ENCODE peak calls at places on chromosome 19, in five cellular contexts. One of them, this sample, is unnamed.
A peak's percentile ranks its signal among the peaks of the same experiment; 100 is the strongest.

GRCh38 chr19:53879145-53880037 is 2.6 kb upstream of the PRKCG start:
- DNase-seq in AG04450: peak; percentile 67
- DNase-seq in HFFc6: peak; percentile 92
- DNase-seq in breast epithelium: peak; percentile 87
- DNase-seq in glutamatergic neuron: peak; percentile 100
- DNase-seq in this sample: peak; percentile 98

GRCh38 chr19:54952591-54953344 is 5.4 kb upstream of the NLRP7 start:
- DNase-seq in AG04450: no peak
- DNase-seq in HFFc6: no peak
- DNase-seq in glutamatergic neuron: no peak
- DNase-seq in breast epithelium: no peak
- DNase-seq in this sample: no peak

GRCh38 chr19:15702590-15702930 is 25.3 kb upstream of the OR10H2 start:
- DNase-seq in AG04450: no peak
- DNase-seq in breast epithelium: peak; percentile 69
- DNase-seq in HFFc6: no peak
- DNase-seq in glutamatergic neuron: no peak
- DNase-seq in this sample: no peak

GRCh38 chr19:1440418-1440801 is 2.2 kb downstream of the RPS15 start:
- DNase-seq in AG04450: no peak
- DNase-seq in breast epithelium: no peak
- DNase-seq in glutamatergic neuron: no peak
- DNase-seq in HFFc6: no peak
- DNase-seq in this sample: no peak

GRCh38 chr19:39132344-39132969 is 6.9 kb downstream of the PAK4 start:
- DNase-seq in HFFc6: no peak
- DNase-seq in AG04450: no peak
- DNase-seq in glutamatergic neuron: no peak
- DNase-seq in breast epithelium: no peak
- DNase-seq in this sample: no peak

GRCh38 chr19:12847159-12848139 is 9.1 kb downstream of the MAST1 start:
- DNase-seq in AG04450: no peak
- DNase-seq in breast epithelium: peak; percentile 85
- DNase-seq in glutamatergic neuron: peak; percentile 97
- DNase-seq in HFFc6: peak; percentile 77
- DNase-seq in this sample: no peak

GRCh38 chr19:7492142-7493055 is 3.6 kb upstream of the PEX11G start:
- DNase-seq in breast epithelium: no peak
- DNase-seq in AG04450: no peak
- DNase-seq in glutamatergic neuron: no peak
- DNase-seq in HFFc6: no peak
- DNase-seq in this sample: no peak

GRCh38 chr19:17164644-17165043 is 50.5 kb upstream of the USE1 start:
- DNase-seq in AG04450: no peak
- DNase-seq in HFFc6: no peak
- DNase-seq in glutamatergic neuron: no peak
- DNase-seq in breast epithelium: no peak
- DNase-seq in this sample: no peak

GRCh38 chr19:750640-751423 is at the start of gene MISP:
- DNase-seq in glutamatergic neuron: no peak
- DNase-seq in HFFc6: no peak
- DNase-seq in AG04450: no peak
- DNase-seq in breast epithelium: no peak
- DNase-seq in this sample: no peak

GRCh38 chr19:33293255-33294057 is 8.9 kb downstream of the CEBPA start:
- DNase-seq in AG04450: peak; percentile 26
- DNase-seq in glutamatergic neuron: no peak
- DNase-seq in HFFc6: peak; percentile 84
- DNase-seq in breast epithelium: no peak
- DNase-seq in this sample: peak; percentile 70

GRCh38 chr19:54464044-54464623 is 556 bp upstream of the LENG9 start:
- DNase-seq in HFFc6: peak; percentile 55
- DNase-seq in glutamatergic neuron: peak; percentile 81
- DNase-seq in breast epithelium: peak; percentile 95
- DNase-seq in AG04450: no peak
- DNase-seq in this sample: peak; percentile 94

GRCh38 chr19:47353307-47353712 is 4.2 kb downstream of the DHX34 start:
- DNase-seq in AG04450: no peak
- DNase-seq in glutamatergic neuron: no peak
- DNase-seq in HFFc6: no peak
- DNase-seq in breast epithelium: no peak
- DNase-seq in this sample: no peak

GRCh38 chr19:30236006-30236405 is 136.2 kb upstream of the ZNF536 start:
- DNase-seq in breast epithelium: no peak
- DNase-seq in glutamatergic neuron: no peak
- DNase-seq in AG04450: no peak
- DNase-seq in HFFc6: no peak
- DNase-seq in this sample: no peak

GRCh38 chr19:38658462-38659306 is 11.2 kb downstream of the ACTN4 start:
- DNase-seq in breast epithelium: no peak
- DNase-seq in glutamatergic neuron: no peak
- DNase-seq in AG04450: peak; percentile 98
- DNase-seq in HFFc6: peak; percentile 100
- DNase-seq in this sample: no peak

GRCh38 chr19:459724-460511 is 915 bp downstream of the SHC2 start:
- DNase-seq in glutamatergic neuron: peak; percentile 92
- DNase-seq in breast epithelium: peak; percentile 73
- DNase-seq in AG04450: no peak
- DNase-seq in HFFc6: no peak
- DNase-seq in this sample: no peak

GRCh38 chr19:38303517-38304351 is at the start of gene C19orf33:
- DNase-seq in breast epithelium: peak; percentile 69
- DNase-seq in glutamatergic neuron: no peak
- DNase-seq in AG04450: no peak
- DNase-seq in HFFc6: no peak
- DNase-seq in this sample: no peak

GRCh38 chr19:14375055-14375581 is 6.1 kb upstream of the ADGRE5 start:
- DNase-seq in HFFc6: no peak
- DNase-seq in AG04450: no peak
- DNase-seq in glutamatergic neuron: no peak
- DNase-seq in breast epithelium: no peak
- DNase-seq in this sample: no peak

GRCh38 chr19:32303193-32303592 is 42.2 kb upstream of the ZNF507 start:
- DNase-seq in glutamatergic neuron: no peak
- DNase-seq in HFFc6: no peak
- DNase-seq in breast epithelium: no peak
- DNase-seq in AG04450: no peak
- DNase-seq in this sample: no peak

DNA sequence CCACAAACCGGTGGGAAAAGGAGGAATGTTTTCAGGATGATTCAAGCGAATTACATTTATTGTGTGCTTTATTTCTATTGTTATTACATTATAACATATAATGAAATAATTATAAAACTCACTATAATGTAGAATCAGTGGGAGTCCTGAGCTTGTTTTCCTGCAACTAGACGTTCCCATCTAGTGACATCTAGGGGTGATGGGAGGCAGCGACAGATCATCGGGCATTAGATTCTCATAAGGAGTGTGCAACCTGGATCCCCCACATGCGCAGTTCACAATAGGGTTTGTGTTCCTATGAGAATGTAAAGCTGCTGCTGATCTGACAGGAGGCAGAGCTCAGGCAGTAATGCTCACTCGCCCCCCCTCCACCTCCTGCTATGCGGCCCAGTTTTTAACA is 54.5 kb downstream of the SPTBN4 start:
- DNase-seq in glutamatergic neuron: no peak
- DNase-seq in AG04450: no peak
- DNase-seq in HFFc6: peak; percentile 19
- DNase-seq in breast epithelium: no peak
- DNase-seq in this sample: no peak
- TF ChIP-seq CTCF in glutamatergic neuron: no peak
- TF ChIP-seq CTCF in AG04450: peak; percentile 50
- TF ChIP-seq CTCF in HFFc6: peak; percentile 68
- TF ChIP-seq CTCF in breast epithelium: no peak
- TF ChIP-seq CTCF in this sample: peak; percentile 70

GRCh38 chr19:51921949-51922348 is 5.3 kb upstream of the ZNF613 start:
- DNase-seq in AG04450: no peak
- DNase-seq in breast epithelium: no peak
- DNase-seq in HFFc6: no peak
- DNase-seq in glutamatergic neuron: peak; percentile 32
- DNase-seq in this sample: no peak

GRCh38 chr19:51926426-51926783 is 867 bp upstream of the ZNF613 start:
- DNase-seq in breast epithelium: no peak
- DNase-seq in HFFc6: no peak
- DNase-seq in AG04450: no peak
- DNase-seq in glutamatergic neuron: no peak
- DNase-seq in this sample: no peak

GRCh38 chr19:51927859-51928258 is 587 bp downstream of the ZNF613 start:
- DNase-seq in breast epithelium: no peak
- DNase-seq in HFFc6: no peak
- DNase-seq in AG04450: no peak
- DNase-seq in glutamatergic neuron: no peak
- DNase-seq in this sample: no peak

GRCh38 chr19:51931921-51932320 is 4.6 kb downstream of the ZNF613 start:
- DNase-seq in breast epithelium: no peak
- DNase-seq in glutamatergic neuron: no peak
- DNase-seq in AG04450: no peak
- DNase-seq in HFFc6: no peak
- DNase-seq in this sample: no peak

DNA sequence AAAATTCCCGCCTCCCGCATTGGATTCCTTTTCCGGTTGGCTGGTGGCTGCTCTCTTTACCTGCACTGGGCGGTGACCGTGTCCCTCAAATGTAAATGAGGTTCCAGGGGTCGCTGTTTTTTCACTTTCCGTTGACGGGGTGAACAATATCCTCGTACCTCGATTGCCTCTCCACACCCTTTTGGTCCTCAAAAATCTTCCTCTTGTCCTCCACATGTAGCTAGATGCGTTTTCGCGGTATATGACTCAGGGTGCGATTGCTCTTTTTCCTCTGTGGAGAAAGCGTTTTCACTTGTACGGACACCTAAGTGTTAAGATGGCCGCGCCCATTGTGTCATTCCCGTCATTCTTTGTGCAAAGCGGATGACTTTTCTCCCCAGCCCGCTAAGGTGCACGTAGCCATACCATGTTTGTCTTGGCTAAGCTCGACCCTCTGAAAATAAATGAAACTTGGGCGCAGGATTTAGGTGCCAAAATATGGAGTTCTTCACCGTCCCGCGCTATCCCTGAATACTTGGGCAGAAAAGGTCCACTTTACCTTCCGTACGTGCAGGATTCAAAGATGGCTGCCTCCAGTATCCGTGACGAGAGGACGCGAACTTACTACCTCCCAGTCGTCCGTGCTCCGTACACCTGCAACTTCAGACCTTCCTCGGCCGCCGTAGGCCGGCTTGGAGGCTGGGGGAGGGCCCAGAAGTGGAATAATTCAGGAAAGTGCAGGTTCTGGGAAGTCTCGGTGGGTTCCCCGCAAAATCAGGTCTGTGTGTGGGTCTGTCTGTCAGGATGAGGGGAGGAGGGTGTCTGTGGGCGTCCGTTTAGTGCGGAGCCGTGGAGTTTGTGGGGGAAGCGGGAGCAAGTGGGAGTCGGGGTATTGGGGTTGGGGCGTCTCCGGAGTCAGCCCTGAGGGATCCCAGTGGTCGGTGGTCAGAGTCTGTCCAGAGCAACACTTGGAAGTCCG is at the start of gene ZNF613:
- DNase-seq in AG04450: peak; percentile 81
- DNase-seq in glutamatergic neuron: peak; percentile 81
- DNase-seq in HFFc6: peak; percentile 86
- DNase-seq in breast epithelium: peak; percentile 76
- DNase-seq in this sample: no peak
- TF ChIP-seq CTCF in AG04450: peak; percentile 22
- TF ChIP-seq CTCF in glutamatergic neuron: no peak
- TF ChIP-seq CTCF in HFFc6: peak; percentile 63
- TF ChIP-seq CTCF in breast epithelium: no peak
- TF ChIP-seq CTCF in this sample: peak; percentile 72

DNA sequence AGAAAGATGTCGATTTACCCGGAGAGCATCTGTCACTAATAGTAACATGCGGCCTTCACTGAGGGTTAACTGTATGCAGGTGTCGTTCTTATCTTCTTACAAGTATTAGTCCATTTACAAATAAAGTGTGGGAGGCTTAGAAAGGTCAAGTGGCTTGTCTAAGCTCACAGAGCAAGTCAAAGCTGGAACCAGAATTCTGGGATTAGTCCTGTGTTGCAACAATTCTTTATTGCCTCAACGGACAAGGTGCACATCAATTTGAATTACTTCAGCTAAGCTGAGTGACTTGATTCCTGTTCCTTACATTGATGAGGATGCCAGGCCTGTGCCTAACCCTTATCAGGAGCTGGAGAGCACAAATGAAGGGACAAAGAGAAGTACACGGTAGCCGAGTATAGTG is 1193.6 kb downstream of the UQCRFS1 start:
- DNase-seq in HFFc6: no peak
- DNase-seq in breast epithelium: no peak
- DNase-seq in glutamatergic neuron: no peak
- DNase-seq in AG04450: no peak
- DNase-seq in this sample: no peak
- TF ChIP-seq CTCF in HFFc6: no peak
- TF ChIP-seq CTCF in breast epithelium: no peak
- TF ChIP-seq CTCF in glutamatergic neuron: no peak
- TF ChIP-seq CTCF in AG04450: no peak
- TF ChIP-seq CTCF in this sample: no peak

GRCh38 chr19:46019270-46019669 is 3.6 kb downstream of the PGLYRP1 start:
- DNase-seq in glutamatergic neuron: no peak
- DNase-seq in AG04450: no peak
- DNase-seq in breast epithelium: no peak
- DNase-seq in HFFc6: no peak
- DNase-seq in this sample: no peak

GRCh38 chr19:46018729-46019251 is 4.1 kb downstream of the PGLYRP1 start:
- DNase-seq in glutamatergic neuron: no peak
- DNase-seq in AG04450: no peak
- DNase-seq in HFFc6: no peak
- DNase-seq in breast epithelium: no peak
- DNase-seq in this sample: no peak

GRCh38 chr19:46017095-46017429 is 5.8 kb downstream of the PGLYRP1 start:
- DNase-seq in HFFc6: no peak
- DNase-seq in AG04450: no peak
- DNase-seq in breast epithelium: no peak
- DNase-seq in glutamatergic neuron: no peak
- DNase-seq in this sample: no peak

GRCh38 chr19:46016426-46017094 is 6.3 kb downstream of the PGLYRP1 start:
- DNase-seq in breast epithelium: peak; percentile 81
- DNase-seq in glutamatergic neuron: peak; percentile 92
- DNase-seq in AG04450: peak; percentile 20
- DNase-seq in HFFc6: peak; percentile 71
- DNase-seq in this sample: no peak

DNA sequence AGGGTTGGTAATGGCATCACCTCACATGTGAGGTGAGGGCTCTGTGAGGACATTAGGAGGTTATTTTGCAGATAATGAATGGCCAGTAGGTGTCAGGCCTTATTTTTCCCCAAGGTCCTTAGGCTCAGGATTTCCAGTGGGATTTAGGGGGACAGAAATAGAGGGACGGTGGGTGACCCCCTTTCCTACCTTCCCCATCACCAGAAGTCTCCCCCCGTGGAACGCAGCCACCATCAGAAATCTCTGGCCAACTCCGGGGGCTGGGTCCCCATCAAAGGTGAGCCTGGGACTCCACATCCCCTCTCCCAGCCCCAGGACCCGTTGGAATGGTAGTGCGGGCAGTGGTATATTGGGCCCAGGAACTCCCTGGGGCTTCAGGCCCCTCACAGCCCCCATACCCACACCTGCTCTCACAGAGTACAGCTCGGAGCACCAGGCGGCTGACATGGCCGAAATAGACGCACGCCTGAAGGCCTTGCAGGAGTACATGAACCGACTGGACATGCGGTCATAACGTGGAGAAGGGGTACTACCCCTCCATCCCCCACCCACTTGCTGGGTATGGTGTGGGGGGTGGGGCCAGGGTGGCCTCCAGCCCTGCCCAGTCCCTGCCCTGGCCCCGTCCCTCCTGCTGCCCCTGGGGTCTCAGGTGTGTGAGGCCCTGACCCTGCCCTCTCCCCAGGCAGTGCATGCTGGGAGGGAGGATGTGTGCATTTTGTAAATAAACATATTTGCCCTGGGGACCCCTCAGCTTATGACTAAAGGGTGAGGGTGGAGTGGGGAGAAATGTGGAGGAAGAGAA is 4.8 kb downstream of the PGLYRP1 start:
- DNase-seq in HFFc6: no peak
- DNase-seq in glutamatergic neuron: no peak
- DNase-seq in breast epithelium: no peak
- DNase-seq in AG04450: no peak
- DNase-seq in this sample: no peak
- TF ChIP-seq CTCF in HFFc6: no peak
- TF ChIP-seq CTCF in glutamatergic neuron: no peak
- TF ChIP-seq CTCF in breast epithelium: no peak
- TF ChIP-seq CTCF in AG04450: no peak
- TF ChIP-seq CTCF in this sample: no peak